ENCODE peak calls at places on chromosomes 7 and 10, in five cellular contexts. One of them, this sample, is unnamed.

GRCh38 chr10:22630229-22631174 is 83.9 kb downstream of the PIP4K2A start:
- DNase-seq in fibroblast of the aortic adventitia: peak; percentile 59
- DNase-seq in fibroblast of lung: peak; percentile 77
- DNase-seq in trophoblast cell: no peak
- DNase-seq in neural progenitor cell: no peak
- DNase-seq in this sample: peak; percentile 55

GRCh38 chr7:10104292-10104691 is 869.4 kb upstream of the PHF14 start:
- DNase-seq in fibroblast of the aortic adventitia: no peak
- DNase-seq in fibroblast of lung: no peak
- DNase-seq in trophoblast cell: no peak
- DNase-seq in neural progenitor cell: no peak
- DNase-seq in this sample: no peak

GRCh38 chr7:114082934-114083647 is 164.3 kb upstream of the PPP1R3A start:
- DNase-seq in fibroblast of the aortic adventitia: peak; percentile 47
- DNase-seq in fibroblast of lung: peak; percentile 47
- DNase-seq in trophoblast cell: no peak
- DNase-seq in neural progenitor cell: peak; percentile 68
- DNase-seq in this sample: no peak

GRCh38 chr7:61111-61510 is 131.3 kb upstream of the FAM20C start:
- DNase-seq in fibroblast of the aortic adventitia: no peak
- DNase-seq in fibroblast of lung: no peak
- DNase-seq in trophoblast cell: no peak
- DNase-seq in neural progenitor cell: no peak
- DNase-seq in this sample: no peak

GRCh38 chr7:141654551-141654950 is 47.4 kb downstream of the DENND11 start:
- DNase-seq in fibroblast of the aortic adventitia: peak; percentile 73
- DNase-seq in fibroblast of lung: peak; percentile 78
- DNase-seq in trophoblast cell: peak; percentile 7
- DNase-seq in neural progenitor cell: peak; percentile 88
- DNase-seq in this sample: peak; percentile 76

GRCh38 chr10:121900443-121901174 is 27.2 kb downstream of the ATE1 start:
- DNase-seq in fibroblast of the aortic adventitia: peak; percentile 82
- DNase-seq in fibroblast of lung: peak; percentile 82
- DNase-seq in trophoblast cell: peak; percentile 17
- DNase-seq in neural progenitor cell: peak; percentile 84
- DNase-seq in this sample: peak; percentile 48

GRCh38 chr7:27277628-27278027 is 35.0 kb downstream of the EVX1 start:
- DNase-seq in fibroblast of the aortic adventitia: no peak
- DNase-seq in fibroblast of lung: no peak
- DNase-seq in trophoblast cell: no peak
- DNase-seq in neural progenitor cell: no peak
- DNase-seq in this sample: no peak

GRCh38 chr7:47762746-47763062 is 180.8 kb upstream of the TNS3 start:
- DNase-seq in fibroblast of the aortic adventitia: no peak
- DNase-seq in fibroblast of lung: no peak
- DNase-seq in trophoblast cell: no peak
- DNase-seq in neural progenitor cell: no peak
- DNase-seq in this sample: no peak

GRCh38 chr10:33010132-33011037 is 52.4 kb upstream of the ITGB1 start:
- DNase-seq in fibroblast of the aortic adventitia: peak; percentile 80
- DNase-seq in fibroblast of lung: peak; percentile 80
- DNase-seq in trophoblast cell: peak; percentile 57
- DNase-seq in neural progenitor cell: peak; percentile 47
- DNase-seq in this sample: no peak
- H3K4me3 ChIP-seq in fibroblast of the aortic adventitia: no peak overlapping the region
- H3K4me3 ChIP-seq in fibroblast of lung: no peak overlapping the region
- H3K4me3 ChIP-seq in trophoblast cell: no peak overlapping the region
- H3K4me3 ChIP-seq in neural progenitor cell: no peak overlapping the region
- H3K4me3 ChIP-seq in this sample: no peak overlapping the region

DNA sequence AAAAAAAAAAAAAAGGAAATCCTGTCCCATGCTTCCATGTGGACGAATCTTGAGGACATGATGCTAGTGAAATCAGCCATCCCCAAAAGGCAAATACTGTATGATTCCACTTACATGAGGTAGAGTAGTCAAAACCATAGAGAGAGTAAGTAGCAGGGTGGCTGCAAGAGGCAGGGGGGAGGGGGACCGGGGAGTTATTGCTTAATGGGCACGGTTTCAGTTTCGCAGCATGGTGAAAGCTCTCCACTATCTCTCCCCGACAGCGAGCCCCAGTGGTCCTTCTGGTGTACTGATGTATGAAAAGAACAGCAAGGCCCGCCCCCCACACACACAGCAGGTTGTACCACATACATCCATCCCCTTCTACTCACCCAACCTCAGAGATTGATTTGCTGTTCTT is 32.8 kb downstream of the NOD1 start:
- DNase-seq in fibroblast of the aortic adventitia: peak; percentile 66
- DNase-seq in fibroblast of lung: peak; percentile 90
- DNase-seq in trophoblast cell: peak; percentile 32
- DNase-seq in neural progenitor cell: peak; percentile 15
- DNase-seq in this sample: peak; percentile 91
- H3K4me3 ChIP-seq in fibroblast of the aortic adventitia: no peak overlapping the region
- H3K4me3 ChIP-seq in fibroblast of lung: no peak overlapping the region
- H3K4me3 ChIP-seq in trophoblast cell: no peak overlapping the region
- H3K4me3 ChIP-seq in neural progenitor cell: no peak overlapping the region
- H3K4me3 ChIP-seq in this sample: no peak overlapping the region

GRCh38 chr7:121032645-121033460 is 44.3 kb downstream of the CPED1 start:
- DNase-seq in fibroblast of the aortic adventitia: no peak
- DNase-seq in fibroblast of lung: peak; percentile 22
- DNase-seq in trophoblast cell: no peak
- DNase-seq in neural progenitor cell: no peak
- DNase-seq in this sample: no peak
- H3K4me3 ChIP-seq in fibroblast of the aortic adventitia: no peak overlapping the region
- H3K4me3 ChIP-seq in fibroblast of lung: no peak overlapping the region
- H3K4me3 ChIP-seq in trophoblast cell: no peak overlapping the region
- H3K4me3 ChIP-seq in neural progenitor cell: no peak overlapping the region
- H3K4me3 ChIP-seq in this sample: no peak overlapping the region

DNA sequence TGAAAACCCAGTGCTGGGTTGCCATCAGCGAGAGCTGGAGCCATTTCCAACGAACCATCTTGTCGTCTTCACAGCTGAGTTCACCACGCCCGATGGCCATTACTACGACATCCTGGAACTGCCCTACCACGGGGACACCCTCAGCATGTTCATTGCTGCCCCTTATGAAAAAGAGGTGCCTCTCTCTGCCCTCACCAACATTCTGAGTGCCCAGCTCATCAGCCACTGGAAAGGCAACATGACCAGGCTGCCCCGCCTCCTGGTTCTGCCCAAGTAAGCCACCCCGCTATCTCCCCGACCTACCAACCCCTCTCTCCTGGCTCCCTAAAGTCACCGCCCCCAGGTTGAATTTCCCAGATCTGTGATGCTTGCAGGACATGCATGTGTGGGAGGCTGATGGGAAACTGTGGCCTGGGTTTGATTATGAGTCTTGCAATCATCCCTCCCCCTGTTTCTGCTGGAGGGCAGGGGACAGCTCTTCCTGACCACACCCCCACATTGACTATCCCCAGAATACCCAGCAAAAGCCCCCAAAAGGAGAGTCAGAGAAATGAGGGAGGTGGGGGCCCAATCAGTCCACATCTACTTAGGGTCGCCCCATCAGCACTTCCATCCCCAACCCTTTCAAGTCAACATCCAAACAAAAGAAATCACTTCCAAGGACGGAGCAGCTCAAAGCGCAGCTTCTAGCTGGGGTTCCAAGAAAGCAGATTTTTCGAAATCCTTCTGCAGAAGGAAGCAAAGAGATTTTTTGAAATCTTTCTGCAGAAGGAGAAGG is 6.9 kb downstream of the SERPINE1 start:
- DNase-seq in fibroblast of the aortic adventitia: peak; percentile 33
- DNase-seq in fibroblast of lung: no peak
- DNase-seq in trophoblast cell: peak; percentile 45
- DNase-seq in neural progenitor cell: no peak
- DNase-seq in this sample: no peak
- H3K4me3 ChIP-seq in fibroblast of the aortic adventitia: no peak overlapping the region
- H3K4me3 ChIP-seq in fibroblast of lung: no peak overlapping the region
- H3K4me3 ChIP-seq in trophoblast cell: no peak overlapping the region
- H3K4me3 ChIP-seq in neural progenitor cell: peak overlapping the region; percentile 24
- H3K4me3 ChIP-seq in this sample: no peak overlapping the region

DNA sequence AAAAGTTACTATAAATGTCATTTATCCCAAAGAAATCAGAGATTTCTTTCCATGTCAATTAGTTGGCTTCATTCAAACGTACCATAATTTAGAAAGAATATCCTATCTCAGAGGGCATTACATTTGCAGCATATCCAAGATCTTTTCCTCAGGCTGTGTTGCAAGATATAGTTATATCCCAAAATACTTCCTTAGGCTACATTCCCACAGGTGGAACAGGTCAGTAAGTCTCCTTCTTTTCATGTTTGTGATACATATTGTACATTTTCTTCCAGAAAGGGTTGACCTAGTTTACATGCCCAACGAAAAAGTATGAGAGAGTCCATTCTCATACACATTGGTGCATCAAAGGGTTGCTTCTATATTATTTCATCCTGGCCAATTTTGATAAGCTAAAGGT is 26.9 kb upstream of the VWA2 start:
- DNase-seq in fibroblast of the aortic adventitia: no peak
- DNase-seq in fibroblast of lung: no peak
- DNase-seq in trophoblast cell: no peak
- DNase-seq in neural progenitor cell: no peak
- DNase-seq in this sample: no peak
- H3K4me3 ChIP-seq in fibroblast of the aortic adventitia: no peak overlapping the region
- H3K4me3 ChIP-seq in fibroblast of lung: no peak overlapping the region
- H3K4me3 ChIP-seq in trophoblast cell: no peak overlapping the region
- H3K4me3 ChIP-seq in neural progenitor cell: no peak overlapping the region
- H3K4me3 ChIP-seq in this sample: no peak overlapping the region

GRCh38 chr10:111273635-111274034 is 196.8 kb downstream of the ADRA2A start:
- DNase-seq in fibroblast of the aortic adventitia: no peak
- DNase-seq in fibroblast of lung: no peak
- DNase-seq in trophoblast cell: no peak
- DNase-seq in neural progenitor cell: no peak
- DNase-seq in this sample: no peak
- H3K4me3 ChIP-seq in fibroblast of the aortic adventitia: no peak overlapping the region
- H3K4me3 ChIP-seq in fibroblast of lung: no peak overlapping the region
- H3K4me3 ChIP-seq in trophoblast cell: no peak overlapping the region
- H3K4me3 ChIP-seq in neural progenitor cell: no peak overlapping the region
- H3K4me3 ChIP-seq in this sample: no peak overlapping the region

GRCh38 chr10:1070939-1071338 is 14.8 kb downstream of the WDR37 start:
- DNase-seq in fibroblast of the aortic adventitia: peak; percentile 16
- DNase-seq in fibroblast of lung: peak; percentile 26
- DNase-seq in trophoblast cell: peak; percentile 47
- DNase-seq in neural progenitor cell: no peak
- DNase-seq in this sample: no peak
- H3K4me3 ChIP-seq in fibroblast of the aortic adventitia: no peak overlapping the region
- H3K4me3 ChIP-seq in fibroblast of lung: no peak overlapping the region
- H3K4me3 ChIP-seq in trophoblast cell: no peak overlapping the region
- H3K4me3 ChIP-seq in neural progenitor cell: no peak overlapping the region
- H3K4me3 ChIP-seq in this sample: no peak overlapping the region

GRCh38 chr7:94396044-94396443 is 1.3 kb downstream of the COL1A2 start:
- DNase-seq in fibroblast of the aortic adventitia: peak; percentile 87
- DNase-seq in fibroblast of lung: peak; percentile 83
- DNase-seq in trophoblast cell: no peak
- DNase-seq in neural progenitor cell: peak; percentile 1
- DNase-seq in this sample: no peak
- H3K4me3 ChIP-seq in fibroblast of the aortic adventitia: peak overlapping the region; percentile 96
- H3K4me3 ChIP-seq in fibroblast of lung: peak overlapping the region; percentile 87
- H3K4me3 ChIP-seq in trophoblast cell: peak overlapping the region; percentile 8
- H3K4me3 ChIP-seq in neural progenitor cell: peak overlapping the region; percentile 57
- H3K4me3 ChIP-seq in this sample: no peak overlapping the region

GRCh38 chr10:104349623-104350142 is 4.0 kb upstream of the CFAP58 start:
- DNase-seq in fibroblast of the aortic adventitia: peak; percentile 78
- DNase-seq in fibroblast of lung: peak; percentile 66
- DNase-seq in trophoblast cell: peak; percentile 89
- DNase-seq in neural progenitor cell: no peak
- DNase-seq in this sample: no peak
- H3K4me3 ChIP-seq in fibroblast of the aortic adventitia: no peak overlapping the region
- H3K4me3 ChIP-seq in fibroblast of lung: no peak overlapping the region
- H3K4me3 ChIP-seq in trophoblast cell: no peak overlapping the region
- H3K4me3 ChIP-seq in neural progenitor cell: no peak overlapping the region
- H3K4me3 ChIP-seq in this sample: no peak overlapping the region

DNA sequence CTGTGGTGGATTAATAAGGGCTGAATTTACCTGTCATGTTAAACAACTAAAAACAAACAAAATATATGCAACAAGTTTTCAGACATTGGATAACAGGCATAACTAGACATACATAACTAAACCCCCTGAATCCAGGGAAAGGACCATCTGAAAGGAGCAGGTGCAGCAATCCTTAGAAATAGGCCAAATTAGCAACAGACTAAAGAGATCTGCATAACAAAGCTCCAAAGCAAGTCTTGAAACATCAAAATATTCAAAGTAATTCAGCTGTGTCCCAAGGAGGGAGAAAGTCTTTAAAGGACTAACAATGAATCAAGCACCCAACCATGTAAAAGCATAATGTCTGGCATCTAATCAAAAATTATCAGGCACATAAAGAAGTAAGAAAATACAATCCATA is 475.1 kb downstream of the GRID1 start:
- DNase-seq in fibroblast of the aortic adventitia: no peak
- DNase-seq in fibroblast of lung: no peak
- DNase-seq in trophoblast cell: no peak
- DNase-seq in neural progenitor cell: no peak
- DNase-seq in this sample: no peak
- H3K4me3 ChIP-seq in fibroblast of the aortic adventitia: no peak overlapping the region
- H3K4me3 ChIP-seq in fibroblast of lung: no peak overlapping the region
- H3K4me3 ChIP-seq in trophoblast cell: no peak overlapping the region
- H3K4me3 ChIP-seq in neural progenitor cell: no peak overlapping the region
- H3K4me3 ChIP-seq in this sample: no peak overlapping the region